ENCODE peak calls at places on chromosome 22, in seven cellular contexts. H is H1, Z is GM23338, R is HCT116, C is stomach, G is transverse colon, X is suprapubic skin. O is an unnamed sample. For H3K4me1, the result is how much of the 10 kb centered on the place peaks cover.

GRCh38 chr22:26303475-26303874 is 125.6 kb upstream of the ASPHD2 start:
- DNase-seq in H (no peak), Z (no peak), R (no peak), C (no peak), G (no peak), X (no peak), O (no peak)

GRCh38 chr22:45302047-45302446 is 7.7 kb upstream of the FAM118A start:
- DNase-seq in H (no peak), Z (no peak), R (no peak), C (no peak), G (no peak), X (no peak), O (no peak)

GRCh38 chr22:35173655-35174054 is 83.6 kb upstream of the HMGXB4 start:
- DNase-seq in H (no peak), Z (no peak), R (no peak), C (no peak), G (no peak), X (no peak), O (peak)

GRCh38 chr22:26021516-26021915 is 147.7 kb upstream of the SEZ6L start:
- DNase-seq in H (no peak), Z (no peak), R (no peak), C (no peak), G (no peak), X (no peak), O (no peak)

GRCh38 chr22:46070722-46071450 is 79.4 kb upstream of the PPARA start:
- DNase-seq in H (peak), Z (peak), R (no peak), C (peak), G (peak), X (peak), O (no peak)

GRCh38 chr22:32920032-32920628 is 118.6 kb downstream of the TIMP3 start:
- DNase-seq in H (no peak), Z (no peak), R (no peak), C (no peak), G (peak), X (peak), O (no peak)

GRCh38 chr22:50082197-50082715 is 3.0 kb downstream of the MLC1 start:
- DNase-seq in H (no peak), Z (no peak), R (no peak), C (no peak), G (no peak), X (no peak), O (no peak)

GRCh38 chr22:27174970-27175369 is 517.6 kb downstream of the MIAT start:
- DNase-seq in H (no peak), Z (no peak), R (no peak), C (no peak), G (no peak), X (no peak), O (no peak)

GRCh38 chr22:21832291-21833290 is 34.9 kb downstream of the MAPK1 start:
- DNase-seq in H (no peak), Z (peak), R (no peak), C (no peak), G (no peak), X (no peak), O (no peak)

GRCh38 chr22:27919943-27920755 is 1.1 kb upstream of the PITPNB start:
- DNase-seq in H (no peak), Z (peak), R (no peak), C (no peak), G (no peak), X (no peak), O (no peak)

GRCh38 chr22:19607198-19608113 is 83.2 kb upstream of the CLDN5 start:
- DNase-seq in H (peak), Z (peak), R (no peak), C (peak), G (peak), X (no peak), O (no peak)

GRCh38 chr22:26462971-26463661 is 20.5 kb downstream of the HPS4 start:
- DNase-seq in H (no peak), Z (no peak), R (no peak), C (no peak), G (no peak), X (no peak), O (no peak)

GRCh38 chr22:39250131-39250530 is 5.3 kb upstream of the PDGFB start:
- DNase-seq in H (no peak), Z (no peak), R (no peak), C (no peak), G (no peak), X (no peak), O (no peak)

GRCh38 chr22:39252461-39253391 is 7.9 kb upstream of the PDGFB start:
- DNase-seq in H (no peak), Z (peak), R (no peak), C (no peak), G (no peak), X (no peak), O (no peak)

GRCh38 chr22:39250838-39251237 is 6.1 kb upstream of the PDGFB start:
- DNase-seq in H (no peak), Z (peak), R (no peak), C (no peak), G (no peak), X (no peak), O (no peak)

GRCh38 chr22:39253427-39254070 is 8.8 kb upstream of the PDGFB start:
- DNase-seq in H (no peak), Z (peak), R (peak), C (peak), G (peak), X (no peak), O (peak)

GRCh38 chr22:39251762-39252460 is 7.1 kb upstream of the PDGFB start:
- DNase-seq in H (no peak), Z (no peak), R (no peak), C (peak), G (no peak), X (no peak), O (no peak)
- H3K4me1 ChIP-seq in H (under half), Z (under half), R (under half), C (under half), G (under half), X (under half), O (under half)

DNA sequence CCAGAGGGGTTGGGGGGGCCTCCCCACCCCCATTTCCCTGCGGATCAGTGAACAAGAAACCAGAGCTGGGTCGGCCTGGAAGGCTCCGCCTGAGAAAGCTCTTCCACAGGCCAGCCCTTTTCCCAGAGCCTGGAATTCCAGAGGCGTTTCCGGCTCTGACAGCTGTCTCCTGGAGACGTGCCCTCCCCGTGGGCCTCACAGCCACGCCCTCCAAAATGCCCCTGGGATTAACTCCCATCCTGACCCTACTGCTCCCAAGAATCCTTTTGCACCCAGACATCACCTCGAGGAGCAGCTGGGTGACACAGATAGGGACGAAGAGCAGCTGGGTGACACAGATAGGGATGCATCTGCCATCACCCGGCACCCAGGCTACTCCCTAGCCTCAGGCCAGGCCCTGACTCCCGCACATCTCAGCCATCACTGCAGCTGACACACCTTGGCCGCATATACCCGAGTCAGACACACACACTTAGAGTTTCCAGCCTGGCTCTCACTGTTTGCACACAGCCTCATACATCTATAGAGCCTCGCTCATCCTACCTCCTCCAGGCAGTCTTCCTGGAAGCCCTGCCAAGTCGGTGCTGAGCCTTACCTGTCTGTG is 7.6 kb upstream of the CDC42EP1 start:
- DNase-seq in H (peak), Z (peak), R (no peak), C (no peak), G (peak), X (no peak), O (no peak)
- TF ChIP-seq POLR2AphosphoS5 in H (no peak), Z (no peak), R (no peak), C (no peak), G (no peak), X (no peak), O (no peak)

GRCh38 chr22:17194213-17194612 is 25.0 kb downstream of the ADA2 start:
- DNase-seq in H (no peak), Z (peak), R (no peak), C (no peak), G (no peak), X (no peak), O (no peak)
- H3K4me1 ChIP-seq in H (under half), Z (under half), R (under half), C (under half), G (under half), X (under half), O (under half)

DNA sequence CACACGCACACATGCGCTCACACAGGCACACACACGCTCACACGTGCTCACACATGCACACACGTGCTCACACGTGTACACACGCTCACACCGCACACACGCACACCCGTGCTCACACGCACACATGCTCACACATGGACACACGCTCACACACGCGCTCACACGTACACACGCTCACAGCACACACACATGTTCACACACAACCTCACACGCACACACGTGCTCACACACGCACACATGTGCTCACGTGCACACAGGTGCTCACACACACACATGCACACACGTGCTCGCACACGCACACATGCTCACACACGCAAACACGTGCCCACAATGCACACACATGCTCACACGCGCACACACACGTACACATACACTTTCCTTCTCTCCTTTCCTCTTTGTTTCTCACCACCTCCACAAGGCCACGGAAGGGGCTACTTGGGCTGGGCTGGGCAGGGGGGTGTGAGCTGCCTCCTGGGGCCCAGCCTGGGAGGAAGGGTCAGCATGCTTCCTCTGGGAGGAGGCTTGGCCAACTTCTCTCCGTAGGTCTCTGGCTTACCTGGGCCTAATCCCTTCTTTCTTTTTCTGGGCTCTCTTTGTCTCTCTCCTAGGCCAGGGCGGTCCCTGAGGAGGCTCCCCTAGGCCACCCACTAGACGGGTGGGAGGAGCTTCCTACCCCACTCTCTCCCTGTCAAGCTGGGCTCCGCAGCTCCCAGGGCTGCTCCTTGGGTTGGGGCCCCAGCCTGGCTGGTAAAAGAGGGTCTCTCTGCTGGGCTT is 34.5 kb upstream of the PARVG start:
- DNase-seq in H (peak), Z (peak), R (no peak), C (no peak), G (no peak), X (no peak), O (no peak)
- TF ChIP-seq POLR2AphosphoS5 in H (no peak), Z (no peak), R (no peak), C (no peak), G (no peak), X (no peak), O (no peak)

O was measured in esophagus muscularis mucosa.